ENCODE peak calls at places on chromosomes 1 and 21, in four cellular contexts. A is SK-N-SH, U is K562, D is HepG2. W is an unnamed sample.

GRCh38 chr1:153490272-153491051 is 30.0 kb upstream of the S100A7 start:
- DNase-seq in A (no peak), U (no peak), D (no peak), W (no peak)

GRCh38 chr1:224457782-224458144 is 23.2 kb upstream of the WDR26 start:
- DNase-seq in A (peak; percentile 11), U (no peak), D (no peak), W (no peak)

GRCh38 chr1:68120136-68120791 is 69.8 kb upstream of the DIRAS3 start:
- DNase-seq in A (peak; percentile 56), U (peak; percentile 70), D (peak; percentile 60), W (peak; percentile 37)

GRCh38 chr1:59767119-59767518 is 47.6 kb upstream of the HOOK1 start:
- DNase-seq in A (no peak), U (no peak), D (peak; percentile 12), W (no peak)

GRCh38 chr21:38920631-38921398 is 115.1 kb downstream of the ETS2 start:
- DNase-seq in A (no peak), U (no peak), D (no peak), W (no peak)

GRCh38 chr1:116453906-116454305 is 80.9 kb downstream of the ATP1A1 start:
- DNase-seq in A (no peak), U (no peak), D (no peak), W (no peak)

GRCh38 chr1:20430355-20431290 is 55.4 kb downstream of the CAMK2N1 start:
- DNase-seq in A (peak; percentile 86), U (peak; percentile 71), D (peak; percentile 24), W (peak; percentile 85)

GRCh38 chr1:209455133-209455532 is 128.4 kb upstream of the CAMK1G start:
- DNase-seq in A (no peak), U (no peak), D (no peak), W (no peak)

GRCh38 chr1:36573445-36573844 is 90.7 kb upstream of the CSF3R start:
- DNase-seq in A (no peak), U (no peak), D (no peak), W (peak; percentile 5)

GRCh38 chr1:241706967-241707366 is 54.9 kb downstream of the WDR64 start:
- DNase-seq in A (no peak), U (no peak), D (no peak), W (no peak)

GRCh38 chr21:33640697-33641338 is 723 bp downstream of the CRYZL1 start:
- DNase-seq in A (peak; percentile 33), U (peak; percentile 55), D (no peak), W (no peak)

GRCh38 chr21:45551316-45551715 is 9.1 kb upstream of the SLC19A1 start:
- DNase-seq in A (no peak), U (peak; percentile 34), D (no peak), W (no peak)

GRCh38 chr1:103218821-103219220 is 110.5 kb upstream of the COL11A1 start:
- DNase-seq in A (no peak), U (no peak), D (no peak), W (no peak)

GRCh38 chr21:41368361-41369104 is 6.7 kb downstream of the MX2 start:
- DNase-seq in A (no peak), U (no peak), D (no peak), W (no peak)

GRCh38 chr1:51264470-51264869 is 28.4 kb downstream of the RNF11 start:
- DNase-seq in A (no peak), U (no peak), D (no peak), W (no peak)

GRCh38 chr1:54250670-54251069 is 50.7 kb downstream of the MRPL37 start:
- DNase-seq in A (no peak), U (no peak), D (no peak), W (no peak)

GRCh38 chr21:44527983-44528633 is 11.9 kb downstream of the KRTAP10-1 start:
- DNase-seq in A (no peak), U (no peak), D (no peak), W (peak; percentile 2)

GRCh38 chr1:96362623-96363022 is 359.0 kb upstream of the PTBP2 start:
- DNase-seq in A (no peak), U (no peak), D (peak; percentile 31), W (no peak)

GRCh38 chr1:179305450-179305849 is 11.9 kb downstream of the SOAT1 start:
- DNase-seq in A (no peak), U (no peak), D (no peak), W (no peak)

GRCh38 chr1:43572551-43572950 is 41.9 kb downstream of the PTPRF start:
- DNase-seq in A (no peak), U (no peak), D (no peak), W (no peak)

GRCh38 chr1:90768826-90769225 is 51.7 kb upstream of the BARHL2 start:
- DNase-seq in A (no peak), U (no peak), D (no peak), W (no peak)

GRCh38 chr21:40335689-40336088 is 468.5 kb downstream of the PCP4 start:
- DNase-seq in A (no peak), U (no peak), D (no peak), W (no peak)

GRCh38 chr21:45162115-45162514 is 87.7 kb downstream of the ADARB1 start:
- DNase-seq in A (no peak), U (no peak), D (no peak), W (no peak)

GRCh38 chr21:45699966-45700365 is 56.4 kb downstream of the PCBP3 start:
- DNase-seq in A (no peak), U (no peak), D (no peak), W (no peak)

GRCh38 chr1:247409869-247410544 is 6.0 kb upstream of the NLRP3 start:
- DNase-seq in A (no peak), U (no peak), D (no peak), W (no peak)

GRCh38 chr1:107572674-107573205 is 392.2 kb downstream of the VAV3 start:
- DNase-seq in A (no peak), U (no peak), D (no peak), W (no peak)

GRCh38 chr1:193335797-193336428 is 149.5 kb upstream of the B3GALT2 start:
- DNase-seq in A (no peak), U (no peak), D (no peak), W (no peak)

GRCh38 chr1:211589782-211590721 is 11.1 kb upstream of the SLC30A1 start:
- DNase-seq in A (no peak), U (peak; percentile 54), D (no peak), W (no peak)

DNA sequence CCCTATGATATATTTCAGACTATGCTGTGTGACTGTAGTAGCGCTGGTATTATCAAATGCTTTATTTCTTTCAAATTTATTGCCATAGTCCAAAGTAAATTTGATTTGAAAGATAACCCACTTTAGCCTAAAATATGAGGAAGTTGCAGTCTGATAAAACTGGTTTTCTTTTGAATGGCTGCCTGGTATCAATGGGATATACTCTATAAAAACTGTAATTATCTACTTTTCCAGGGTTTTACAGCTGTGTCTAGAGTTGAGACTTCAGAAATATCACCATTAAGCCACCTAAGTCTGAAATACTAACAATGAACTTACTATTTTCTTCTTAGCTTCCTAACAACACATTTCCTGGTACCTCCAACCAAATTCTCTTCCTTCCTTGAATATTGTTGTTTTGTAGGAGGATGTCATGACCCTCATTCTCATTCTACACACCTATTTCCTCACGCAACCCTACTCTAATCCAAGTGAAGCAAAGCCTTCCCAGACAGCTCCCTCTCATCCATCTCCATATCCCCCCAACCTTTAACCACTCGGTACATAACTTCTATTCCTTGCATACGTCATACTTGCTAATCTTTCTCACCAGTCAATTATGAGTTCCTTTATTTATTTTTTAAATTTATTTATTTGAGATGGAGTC is 17.0 kb downstream of the KDM5B start:
- DNase-seq in A (no peak), U (no peak), D (no peak), W (no peak)
- TF ChIP-seq FOXJ3 in A (no peak), U (no peak), D (no peak), W (no peak)

GRCh38 chr1:177983824-177984528 is 14.1 kb upstream of the SEC16B start:
- DNase-seq in A (peak; percentile 29), U (peak; percentile 27), D (peak; percentile 7), W (peak; percentile 33)

GRCh38 chr1:177981186-177981585 is 11.3 kb upstream of the SEC16B start:
- DNase-seq in A (no peak), U (no peak), D (no peak), W (no peak)

GRCh38 chr1:177979272-177979671 is 9.4 kb upstream of the SEC16B start:
- DNase-seq in A (no peak), U (no peak), D (no peak), W (no peak)

GRCh38 chr1:177984761-177985160 is 14.9 kb upstream of the SEC16B start:
- DNase-seq in A (no peak), U (no peak), D (no peak), W (no peak)

DNA sequence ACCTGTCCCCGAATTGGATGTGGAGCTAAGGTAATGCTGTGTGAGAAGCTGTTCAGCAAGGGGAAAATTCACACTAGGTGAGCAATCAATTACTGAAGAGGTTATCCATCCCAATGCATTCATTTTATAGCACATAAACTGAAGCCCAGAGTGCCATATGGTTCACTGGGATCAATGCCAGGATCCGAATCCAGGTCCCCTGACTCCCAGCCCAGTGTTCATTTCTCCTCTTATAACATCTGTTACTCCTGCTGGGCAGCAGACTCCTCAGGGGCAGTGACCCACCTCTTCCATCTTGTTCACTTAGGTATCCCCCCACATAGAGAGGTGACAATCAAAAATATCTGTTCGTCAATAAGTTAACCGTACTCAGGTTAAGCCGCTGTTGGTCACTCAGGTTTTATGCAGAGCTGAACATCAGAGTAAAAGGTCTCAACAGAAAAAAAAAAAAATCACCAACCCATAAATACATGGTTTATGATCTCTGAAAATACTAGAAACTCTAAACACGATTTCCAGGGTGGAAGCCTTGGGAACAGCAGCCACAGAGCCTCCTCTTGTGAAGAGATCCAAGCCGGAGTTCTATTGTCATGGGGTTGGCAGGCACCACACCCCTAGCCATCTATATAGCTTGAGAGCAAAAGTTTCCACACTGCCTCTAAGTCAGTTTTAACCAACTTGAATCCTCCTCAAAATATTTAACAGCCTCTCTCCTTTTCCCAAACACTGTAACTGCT is 13.4 kb upstream of the SEC16B start:
- DNase-seq in A (no peak), U (no peak), D (no peak), W (no peak)
- TF ChIP-seq FOXJ3 in A (no peak), U (no peak), D (no peak), W (no peak)

DNA sequence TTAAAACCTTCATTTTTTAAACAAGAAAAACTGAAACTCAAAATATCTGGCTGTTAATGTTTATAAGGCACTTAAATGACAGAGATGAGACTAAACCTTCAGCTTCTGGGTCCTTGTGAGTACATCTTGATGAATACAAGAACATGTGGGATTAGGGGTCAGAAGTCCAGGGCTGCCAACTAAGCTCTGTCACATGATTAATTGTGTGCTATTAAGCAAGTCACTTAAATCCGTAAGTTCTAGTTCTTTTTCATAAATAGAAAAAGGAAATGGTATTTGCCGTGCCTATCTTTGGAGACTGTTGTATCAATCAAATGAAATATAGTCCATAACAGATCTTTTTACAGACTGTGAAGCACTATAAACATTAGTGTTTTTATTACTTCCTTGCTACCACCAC is 43.2 kb upstream of the KCTD3 start:
- DNase-seq in A (no peak), U (no peak), D (no peak), W (no peak)
- TF ChIP-seq FOXJ3 in A (no peak), U (no peak), D (no peak), W (no peak)

GRCh38 chr1:53189061-53189460 is 7.6 kb upstream of the CPT2 start:
- DNase-seq in A (no peak), U (peak; percentile 47), D (no peak), W (no peak)
- TF ChIP-seq FOXJ3 in A (no peak), U (no peak), D (no peak), W (no peak)

GRCh38 chr1:167126811-167127210 is 32.9 kb downstream of the STYXL2 start:
- DNase-seq in A (no peak), U (no peak), D (no peak), W (no peak)
- TF ChIP-seq FOXJ3 in A (no peak), U (no peak), D (no peak), W (no peak)

W was measured in WTC11.